ENCODE peak calls at places on chromosomes 4 and X, in ten cellular contexts. One of them, this sample, is unnamed.

GRCh38 chr4:67575232-67575888 is 16.8 kb downstream of the STAP1 start:
- DNase-seq in SJSA1: no peak
- DNase-seq in RKO: no peak
- DNase-seq in activated T-cell treated with anti-CD3 and anti-CD28 coated beads, Interleukin-2, amount 50 U/mL, for 72 hours: no peak
- DNase-seq in GM23248: no peak
- DNase-seq in AG08395: no peak
- DNase-seq in effector CD4-positive, alpha-beta T cell: no peak
- DNase-seq in left cardiac atrium: no peak
- DNase-seq in midbrain: no peak
- DNase-seq in ovary: no peak
- DNase-seq in this sample: no peak

GRCh38 chr4:176735300-176735699 is 57.4 kb downstream of the VEGFC start:
- DNase-seq in left cardiac atrium: no peak
- DNase-seq in GM23248: peak
- DNase-seq in SJSA1: peak
- DNase-seq in AG08395: peak
- DNase-seq in effector CD4-positive, alpha-beta T cell: no peak
- DNase-seq in ovary: no peak
- DNase-seq in activated T-cell treated with anti-CD3 and anti-CD28 coated beads, Interleukin-2, amount 50 U/mL, for 72 hours: no peak
- DNase-seq in RKO: peak
- DNase-seq in midbrain: no peak
- DNase-seq in this sample: no peak

GRCh38 chr4:66681962-66682361 is 863.3 kb downstream of the CENPC start:
- DNase-seq in RKO: no peak
- DNase-seq in AG08395: no peak
- DNase-seq in SJSA1: no peak
- DNase-seq in midbrain: no peak
- DNase-seq in left cardiac atrium: no peak
- DNase-seq in GM23248: no peak
- DNase-seq in effector CD4-positive, alpha-beta T cell: no peak
- DNase-seq in ovary: no peak
- DNase-seq in activated T-cell treated with anti-CD3 and anti-CD28 coated beads, Interleukin-2, amount 50 U/mL, for 72 hours: no peak
- DNase-seq in this sample: no peak

GRCh38 chr4:141788169-141788915 is 152.0 kb downstream of the IL15 start:
- DNase-seq in AG08395: no peak
- DNase-seq in ovary: no peak
- DNase-seq in SJSA1: no peak
- DNase-seq in left cardiac atrium: no peak
- DNase-seq in RKO: no peak
- DNase-seq in effector CD4-positive, alpha-beta T cell: no peak
- DNase-seq in activated T-cell treated with anti-CD3 and anti-CD28 coated beads, Interleukin-2, amount 50 U/mL, for 72 hours: no peak
- DNase-seq in midbrain: no peak
- DNase-seq in GM23248: peak
- DNase-seq in this sample: no peak

GRCh38 chr4:31674313-31674947 is 954.3 kb downstream of the PCDH7 start:
- DNase-seq in midbrain: no peak
- DNase-seq in ovary: no peak
- DNase-seq in AG08395: peak
- DNase-seq in SJSA1: no peak
- DNase-seq in GM23248: no peak
- DNase-seq in activated T-cell treated with anti-CD3 and anti-CD28 coated beads, Interleukin-2, amount 50 U/mL, for 72 hours: no peak
- DNase-seq in RKO: peak
- DNase-seq in left cardiac atrium: no peak
- DNase-seq in effector CD4-positive, alpha-beta T cell: no peak
- DNase-seq in this sample: no peak

GRCh38 chr4:140903522-140903928 is 147.3 kb upstream of the TBC1D9 start:
- DNase-seq in ovary: no peak
- DNase-seq in GM23248: no peak
- DNase-seq in effector CD4-positive, alpha-beta T cell: no peak
- DNase-seq in SJSA1: no peak
- DNase-seq in activated T-cell treated with anti-CD3 and anti-CD28 coated beads, Interleukin-2, amount 50 U/mL, for 72 hours: no peak
- DNase-seq in RKO: no peak
- DNase-seq in AG08395: no peak
- DNase-seq in midbrain: no peak
- DNase-seq in left cardiac atrium: no peak
- DNase-seq in this sample: no peak

GRCh38 chr4:56330691-56331090 is 56.6 kb downstream of the AASDH start:
- DNase-seq in midbrain: no peak
- DNase-seq in GM23248: no peak
- DNase-seq in AG08395: no peak
- DNase-seq in RKO: no peak
- DNase-seq in left cardiac atrium: no peak
- DNase-seq in ovary: no peak
- DNase-seq in activated T-cell treated with anti-CD3 and anti-CD28 coated beads, Interleukin-2, amount 50 U/mL, for 72 hours: no peak
- DNase-seq in SJSA1: no peak
- DNase-seq in effector CD4-positive, alpha-beta T cell: no peak
- DNase-seq in this sample: no peak

GRCh38 chr4:167210166-167210565 is 24.1 kb downstream of the SPOCK3 start:
- DNase-seq in activated T-cell treated with anti-CD3 and anti-CD28 coated beads, Interleukin-2, amount 50 U/mL, for 72 hours: no peak
- DNase-seq in GM23248: no peak
- DNase-seq in RKO: no peak
- DNase-seq in midbrain: no peak
- DNase-seq in SJSA1: no peak
- DNase-seq in ovary: no peak
- DNase-seq in effector CD4-positive, alpha-beta T cell: no peak
- DNase-seq in AG08395: no peak
- DNase-seq in left cardiac atrium: no peak
- DNase-seq in this sample: no peak

GRCh38 chrX:152936306-152936705 is 38.4 kb downstream of the ZNF185 start:
- DNase-seq in midbrain: no peak
- DNase-seq in left cardiac atrium: no peak
- DNase-seq in activated T-cell treated with anti-CD3 and anti-CD28 coated beads, Interleukin-2, amount 50 U/mL, for 72 hours: no peak
- DNase-seq in GM23248: no peak
- DNase-seq in AG08395: no peak
- DNase-seq in effector CD4-positive, alpha-beta T cell: no peak
- DNase-seq in SJSA1: no peak
- DNase-seq in ovary: no peak
- DNase-seq in RKO: no peak
- DNase-seq in this sample: no peak

GRCh38 chr4:20017035-20017434 is 234.7 kb upstream of the SLIT2 start:
- DNase-seq in GM23248: peak
- DNase-seq in ovary: no peak
- DNase-seq in activated T-cell treated with anti-CD3 and anti-CD28 coated beads, Interleukin-2, amount 50 U/mL, for 72 hours: no peak
- DNase-seq in RKO: no peak
- DNase-seq in SJSA1: no peak
- DNase-seq in effector CD4-positive, alpha-beta T cell: no peak
- DNase-seq in AG08395: peak
- DNase-seq in midbrain: no peak
- DNase-seq in left cardiac atrium: no peak
- DNase-seq in this sample: no peak

GRCh38 chr4:55398461-55398860 is 2.7 kb downstream of the TMEM165 start:
- DNase-seq in left cardiac atrium: no peak
- DNase-seq in AG08395: no peak
- DNase-seq in RKO: peak
- DNase-seq in ovary: no peak
- DNase-seq in effector CD4-positive, alpha-beta T cell: no peak
- DNase-seq in midbrain: no peak
- DNase-seq in activated T-cell treated with anti-CD3 and anti-CD28 coated beads, Interleukin-2, amount 50 U/mL, for 72 hours: no peak
- DNase-seq in GM23248: peak
- DNase-seq in SJSA1: peak
- DNase-seq in this sample: no peak

This sample was measured in T1000.